ENCODE peak calls at places on chromosomes 16 and 17, in six cellular contexts. R, O, W, J, H and A are unnamed samples.

GRCh38 chr17:32881054-32881453 is 4.1 kb upstream of the MYO1D start:
- DNase-seq in O (no peak), W (no peak), J (no peak), H (no peak), R (peak), A (peak)

GRCh38 chr16:11675561-11676511 is 7.6 kb downstream of the SNN start:
- DNase-seq in J (peak), O (no peak), W (no peak), R (no peak), H (peak), A (no peak)

GRCh38 chr17:59361916-59362810 is 30.7 kb downstream of the YPEL2 start:
- DNase-seq in H (peak), R (no peak), O (peak), J (peak), W (no peak), A (peak)

GRCh38 chr17:54408741-54409140 is 491.9 kb upstream of the TOM1L1 start:
- DNase-seq in W (no peak), O (no peak), J (peak), H (no peak), R (no peak), A (no peak)

GRCh38 chr17:72725432-72726068 is 366.9 kb downstream of the SLC39A11 start:
- DNase-seq in H (peak), O (peak), W (no peak), J (peak), R (peak), A (peak)

GRCh38 chr17:376936-377863 is 24.6 kb upstream of the RPH3AL start:
- DNase-seq in W (peak), J (no peak), H (no peak), R (no peak), O (no peak), A (no peak)

GRCh38 chr17:62899349-62899748 is 66.7 kb upstream of the TANC2 start:
- DNase-seq in H (no peak), W (peak), O (no peak), R (no peak), J (no peak), A (no peak)

GRCh38 chr17:61399131-61400057 is at the start of gene TBX2:
- DNase-seq in W (peak), H (no peak), R (no peak), O (peak), J (no peak), A (peak)

GRCh38 chr17:82775033-82775823 is 23.4 kb downstream of the TBCD start:
- DNase-seq in H (peak), O (peak), R (peak), W (peak), J (peak), A (peak)

GRCh38 chr17:41390411-41390938 is 6.9 kb downstream of the KRT31 start:
- DNase-seq in O (no peak), R (no peak), J (no peak), H (no peak), W (no peak), A (no peak)

GRCh38 chr17:31487648-31488263 is 96.3 kb downstream of the RAB11FIP4 start:
- DNase-seq in W (peak), J (peak), H (peak), O (peak), R (peak), A (peak)

GRCh38 chr16:68447721-68448359 is 468 bp downstream of the SMPD3 start:
- DNase-seq in J (no peak), R (peak), O (no peak), H (no peak), W (no peak), A (no peak)